ENCODE peak calls at places on chromosome 1, in seven cellular contexts. One of them, this sample, is unnamed.

GRCh38 chr1:20032425-20032824 is 37.6 kb upstream of the PLA2G5 start:
- DNase-seq in left kidney: no peak
- DNase-seq in uterus: no peak
- DNase-seq in activated CD4-positive, alpha-beta T cell treated with anti-CD3 and anti-CD28 coated beads for 1 hour: no peak
- DNase-seq in nucleus accumbens: no peak
- DNase-seq in NCI-H345: no peak
- DNase-seq in transverse colon: no peak
- DNase-seq in this sample: no peak

GRCh38 chr1:161330346-161330745 is 16.2 kb downstream of the SDHC start:
- DNase-seq in left kidney: no peak
- DNase-seq in NCI-H345: no peak
- DNase-seq in uterus: no peak
- DNase-seq in nucleus accumbens: no peak
- DNase-seq in transverse colon: no peak
- DNase-seq in activated CD4-positive, alpha-beta T cell treated with anti-CD3 and anti-CD28 coated beads for 1 hour: no peak
- DNase-seq in this sample: no peak

GRCh38 chr1:90838720-90839119 is 121.6 kb upstream of the BARHL2 start:
- DNase-seq in nucleus accumbens: no peak
- DNase-seq in NCI-H345: no peak
- DNase-seq in left kidney: no peak
- DNase-seq in activated CD4-positive, alpha-beta T cell treated with anti-CD3 and anti-CD28 coated beads for 1 hour: no peak
- DNase-seq in uterus: no peak
- DNase-seq in transverse colon: no peak
- DNase-seq in this sample: no peak

GRCh38 chr1:201714542-201715276 is 114.2 kb upstream of the IPO9 start:
- DNase-seq in NCI-H345: no peak
- DNase-seq in left kidney: no peak
- DNase-seq in transverse colon: peak; percentile 74
- DNase-seq in uterus: peak; percentile 97
- DNase-seq in nucleus accumbens: no peak
- DNase-seq in activated CD4-positive, alpha-beta T cell treated with anti-CD3 and anti-CD28 coated beads for 1 hour: no peak
- DNase-seq in this sample: peak; percentile 85

GRCh38 chr1:94919241-94920030 is 7.5 kb downstream of the CNN3 start:
- DNase-seq in transverse colon: peak; percentile 35
- DNase-seq in NCI-H345: no peak
- DNase-seq in activated CD4-positive, alpha-beta T cell treated with anti-CD3 and anti-CD28 coated beads for 1 hour: no peak
- DNase-seq in left kidney: no peak
- DNase-seq in uterus: no peak
- DNase-seq in nucleus accumbens: no peak
- DNase-seq in this sample: no peak

GRCh38 chr1:210949489-210949888 is 184.5 kb downstream of the KCNH1 start:
- DNase-seq in activated CD4-positive, alpha-beta T cell treated with anti-CD3 and anti-CD28 coated beads for 1 hour: no peak
- DNase-seq in left kidney: no peak
- DNase-seq in nucleus accumbens: no peak
- DNase-seq in transverse colon: no peak
- DNase-seq in NCI-H345: no peak
- DNase-seq in uterus: no peak
- DNase-seq in this sample: no peak

GRCh38 chr1:3550511-3551289 is 60.6 kb downstream of the MEGF6 start:
- DNase-seq in transverse colon: no peak
- DNase-seq in uterus: no peak
- DNase-seq in nucleus accumbens: no peak
- DNase-seq in left kidney: no peak
- DNase-seq in activated CD4-positive, alpha-beta T cell treated with anti-CD3 and anti-CD28 coated beads for 1 hour: no peak
- DNase-seq in NCI-H345: peak; percentile 61
- DNase-seq in this sample: no peak

GRCh38 chr1:27885620-27886352 is 13.4 kb downstream of the THEMIS2 start:
- DNase-seq in left kidney: no peak
- DNase-seq in NCI-H345: no peak
- DNase-seq in transverse colon: no peak
- DNase-seq in uterus: no peak
- DNase-seq in activated CD4-positive, alpha-beta T cell treated with anti-CD3 and anti-CD28 coated beads for 1 hour: no peak
- DNase-seq in nucleus accumbens: no peak
- DNase-seq in this sample: no peak

GRCh38 chr1:11564237-11564636 is 85.3 kb downstream of the DISP3 start:
- DNase-seq in activated CD4-positive, alpha-beta T cell treated with anti-CD3 and anti-CD28 coated beads for 1 hour: no peak
- DNase-seq in NCI-H345: no peak
- DNase-seq in transverse colon: no peak
- DNase-seq in uterus: no peak
- DNase-seq in left kidney: peak; percentile 29
- DNase-seq in nucleus accumbens: no peak
- DNase-seq in this sample: no peak

GRCh38 chr1:24318988-24319863 is at the start of gene GRHL3:
- DNase-seq in left kidney: peak; percentile 73
- DNase-seq in nucleus accumbens: no peak
- DNase-seq in uterus: no peak
- DNase-seq in NCI-H345: peak; percentile 85
- DNase-seq in activated CD4-positive, alpha-beta T cell treated with anti-CD3 and anti-CD28 coated beads for 1 hour: no peak
- DNase-seq in transverse colon: peak; percentile 44
- DNase-seq in this sample: peak; percentile 41

GRCh38 chr1:174244017-174244416 is 84.7 kb downstream of the RABGAP1L start:
- DNase-seq in NCI-H345: no peak
- DNase-seq in transverse colon: no peak
- DNase-seq in activated CD4-positive, alpha-beta T cell treated with anti-CD3 and anti-CD28 coated beads for 1 hour: no peak
- DNase-seq in nucleus accumbens: no peak
- DNase-seq in left kidney: no peak
- DNase-seq in uterus: no peak
- DNase-seq in this sample: no peak

GRCh38 chr1:64004451-64004850 is 199.0 kb upstream of the UBE2U start:
- DNase-seq in activated CD4-positive, alpha-beta T cell treated with anti-CD3 and anti-CD28 coated beads for 1 hour: no peak
- DNase-seq in NCI-H345: no peak
- DNase-seq in left kidney: no peak
- DNase-seq in nucleus accumbens: no peak
- DNase-seq in transverse colon: no peak
- DNase-seq in uterus: no peak
- DNase-seq in this sample: no peak

GRCh38 chr1:116949213-116949985 is 39.7 kb downstream of the PTGFRN start:
- DNase-seq in NCI-H345: no peak
- DNase-seq in activated CD4-positive, alpha-beta T cell treated with anti-CD3 and anti-CD28 coated beads for 1 hour: no peak
- DNase-seq in transverse colon: no peak
- DNase-seq in nucleus accumbens: no peak
- DNase-seq in left kidney: no peak
- DNase-seq in uterus: no peak
- DNase-seq in this sample: no peak

This sample was measured in lung.